ENCODE peak calls at places on chromosomes 3 and 15, in six cellular contexts. Q, M, V, H, E and Y are unnamed samples.

GRCh38 chr3:105228696-105229095 is 138.0 kb upstream of the ALCAM start:
- DNase-seq in Q (no peak), M (no peak), V (no peak), H (no peak), E (no peak), Y (no peak)

GRCh38 chr3:185318136-185318535 is 44.8 kb upstream of the MAP3K13 start:
- DNase-seq in Q (no peak), M (no peak), V (no peak), H (no peak), E (no peak), Y (no peak)

GRCh38 chr3:32313723-32314473 is 75.4 kb downstream of the CMTM8 start:
- DNase-seq in Q (no peak), M (no peak), V (no peak), H (no peak), E (no peak), Y (no peak)

GRCh38 chr15:64864080-64864479 is 22.4 kb downstream of the PLEKHO2 start:
- DNase-seq in Q (no peak), M (no peak), V (no peak), H (no peak), E (no peak), Y (no peak)

GRCh38 chr15:73626072-73626471 is 7.1 kb downstream of the NPTN start:
- DNase-seq in Q (no peak), M (no peak), V (no peak), H (no peak), E (no peak), Y (no peak)

GRCh38 chr3:138782748-138783147 is 52.0 kb downstream of the PIK3CB start:
- DNase-seq in Q (no peak), M (no peak), V (no peak), H (no peak), E (no peak), Y (no peak)

GRCh38 chr3:112635674-112636073 is 5.3 kb downstream of the CCDC80 start:
- DNase-seq in Q (no peak), M (no peak), V (no peak), H (no peak), E (peak), Y (no peak)

GRCh38 chr3:138195491-138195890 is 8.4 kb downstream of the ARMC8 start:
- DNase-seq in Q (no peak), M (no peak), V (no peak), H (no peak), E (no peak), Y (no peak)

GRCh38 chr3:82475306-82475705 is 713.9 kb upstream of the GBE1 start:
- DNase-seq in Q (no peak), M (no peak), V (no peak), H (no peak), E (no peak), Y (no peak)

GRCh38 chr15:76931397-76932089 is at the start of gene RCN2:
- DNase-seq in Q (peak), M (peak), V (peak), H (peak), E (peak), Y (peak)

GRCh38 chr3:136883967-136884720 is 22.1 kb downstream of the NCK1 start:
- DNase-seq in Q (no peak), M (no peak), V (no peak), H (no peak), E (no peak), Y (no peak)

GRCh38 chr3:156350786-156351185 is 204.1 kb downstream of the SSR3 start:
- DNase-seq in Q (no peak), M (no peak), V (no peak), H (no peak), E (no peak), Y (no peak)

GRCh38 chr3:102346897-102347296 is 87.9 kb upstream of the ZPLD1 start:
- DNase-seq in Q (no peak), M (no peak), V (no peak), H (no peak), E (no peak), Y (no peak)

GRCh38 chr15:48968066-48968465 is 4.3 kb upstream of the SHC4 start:
- DNase-seq in Q (no peak), M (no peak), V (no peak), H (no peak), E (no peak), Y (no peak)

GRCh38 chr15:48682949-48683651 is 37.6 kb upstream of the FBN1 start:
- DNase-seq in Q (no peak), M (peak), V (no peak), H (no peak), E (no peak), Y (peak)

GRCh38 chr3:179546814-179547241 is 15.9 kb upstream of the ACTL6A start:
- DNase-seq in Q (no peak), M (no peak), V (no peak), H (no peak), E (no peak), Y (no peak)

GRCh38 chr3:23867400-23867799 is 49.4 kb downstream of the NKIRAS1 start:
- DNase-seq in Q (no peak), M (no peak), V (no peak), H (no peak), E (no peak), Y (no peak)

GRCh38 chr3:58111513-58112184 is 99.1 kb downstream of the DNASE1L3 start:
- DNase-seq in Q (peak), M (peak), V (no peak), H (no peak), E (no peak), Y (no peak)

GRCh38 chr15:83654379-83655236 is 685 bp downstream of the ADAMTSL3 start:
- DNase-seq in Q (no peak), M (no peak), V (no peak), H (no peak), E (peak), Y (peak)

GRCh38 chr3:197083486-197083885 is 53.9 kb upstream of the MELTF start:
- DNase-seq in Q (no peak), M (no peak), V (no peak), H (no peak), E (no peak), Y (no peak)

GRCh38 chr3:9351709-9352126 is 11.1 kb upstream of the THUMPD3 start:
- DNase-seq in Q (no peak), M (no peak), V (no peak), H (no peak), E (no peak), Y (no peak)